ENCODE peak calls at places on chromosome 6, in nine cellular contexts. One of them, this sample, is unnamed.

GRCh38 chr6:13573669-13574110 is 711 bp upstream of the SIRT5 start:
- DNase-seq in psoas muscle: peak
- DNase-seq in IMR-90: peak
- DNase-seq in lower leg skin: no peak
- DNase-seq in AG04450: no peak
- DNase-seq in HepG2: peak
- DNase-seq in pancreas: peak
- DNase-seq in bronchial epithelial cell: peak
- DNase-seq in GM13976: no peak
- DNase-seq in this sample: peak

GRCh38 chr6:118709859-118710350 is 58.5 kb upstream of the CEP85L start:
- DNase-seq in AG04450: peak
- DNase-seq in psoas muscle: no peak
- DNase-seq in IMR-90: peak
- DNase-seq in GM13976: peak
- DNase-seq in bronchial epithelial cell: peak
- DNase-seq in lower leg skin: no peak
- DNase-seq in pancreas: no peak
- DNase-seq in HepG2: no peak
- DNase-seq in this sample: peak

GRCh38 chr6:159979136-159979874 is 10.4 kb downstream of the IGF2R start:
- DNase-seq in psoas muscle: peak
- DNase-seq in IMR-90: peak
- DNase-seq in pancreas: no peak
- DNase-seq in GM13976: peak
- DNase-seq in bronchial epithelial cell: peak
- DNase-seq in AG04450: no peak
- DNase-seq in lower leg skin: no peak
- DNase-seq in HepG2: peak
- DNase-seq in this sample: peak

GRCh38 chr6:140388141-140388802 is 1013.8 kb upstream of the CITED2 start:
- DNase-seq in bronchial epithelial cell: peak
- DNase-seq in IMR-90: peak
- DNase-seq in lower leg skin: no peak
- DNase-seq in GM13976: no peak
- DNase-seq in AG04450: no peak
- DNase-seq in pancreas: no peak
- DNase-seq in psoas muscle: no peak
- DNase-seq in HepG2: peak
- DNase-seq in this sample: no peak

GRCh38 chr6:132188865-132189264 is 212.4 kb downstream of the MOXD1 start:
- DNase-seq in HepG2: no peak
- DNase-seq in GM13976: no peak
- DNase-seq in bronchial epithelial cell: peak
- DNase-seq in AG04450: no peak
- DNase-seq in IMR-90: peak
- DNase-seq in psoas muscle: no peak
- DNase-seq in lower leg skin: no peak
- DNase-seq in pancreas: no peak
- DNase-seq in this sample: peak

GRCh38 chr6:50995036-50995435 is 176.4 kb downstream of the TFAP2B start:
- DNase-seq in lower leg skin: no peak
- DNase-seq in AG04450: no peak
- DNase-seq in GM13976: no peak
- DNase-seq in HepG2: no peak
- DNase-seq in bronchial epithelial cell: no peak
- DNase-seq in pancreas: no peak
- DNase-seq in IMR-90: no peak
- DNase-seq in psoas muscle: no peak
- DNase-seq in this sample: no peak

GRCh38 chr6:166952567-166953464 is 3.5 kb downstream of the RNASET2 start:
- DNase-seq in GM13976: no peak
- DNase-seq in psoas muscle: no peak
- DNase-seq in bronchial epithelial cell: no peak
- DNase-seq in lower leg skin: no peak
- DNase-seq in AG04450: no peak
- DNase-seq in IMR-90: no peak
- DNase-seq in HepG2: no peak
- DNase-seq in pancreas: no peak
- DNase-seq in this sample: no peak

GRCh38 chr6:56938634-56939294 is 16.1 kb upstream of the BEND6 start:
- DNase-seq in GM13976: no peak
- DNase-seq in AG04450: peak
- DNase-seq in HepG2: peak
- DNase-seq in lower leg skin: no peak
- DNase-seq in IMR-90: peak
- DNase-seq in psoas muscle: peak
- DNase-seq in pancreas: no peak
- DNase-seq in bronchial epithelial cell: peak
- DNase-seq in this sample: peak

GRCh38 chr6:106128981-106129761 is 43.0 kb downstream of the PRDM1 start:
- DNase-seq in psoas muscle: no peak
- DNase-seq in IMR-90: peak
- DNase-seq in bronchial epithelial cell: peak
- DNase-seq in HepG2: no peak
- DNase-seq in pancreas: no peak
- DNase-seq in AG04450: peak
- DNase-seq in lower leg skin: no peak
- DNase-seq in GM13976: no peak
- DNase-seq in this sample: peak

GRCh38 chr6:42722497-42722896 is at the start of gene PRPH2:
- DNase-seq in GM13976: no peak
- DNase-seq in HepG2: no peak
- DNase-seq in IMR-90: no peak
- DNase-seq in AG04450: no peak
- DNase-seq in psoas muscle: no peak
- DNase-seq in pancreas: no peak
- DNase-seq in bronchial epithelial cell: no peak
- DNase-seq in lower leg skin: no peak
- DNase-seq in this sample: no peak

GRCh38 chr6:151026021-151026663 is 160.6 kb downstream of the MTHFD1L start:
- DNase-seq in IMR-90: no peak
- DNase-seq in lower leg skin: no peak
- DNase-seq in psoas muscle: no peak
- DNase-seq in bronchial epithelial cell: no peak
- DNase-seq in GM13976: no peak
- DNase-seq in HepG2: no peak
- DNase-seq in pancreas: no peak
- DNase-seq in AG04450: no peak
- DNase-seq in this sample: no peak

GRCh38 chr6:47680056-47680455 is 18.3 kb upstream of the ADGRF4 start:
- DNase-seq in GM13976: no peak
- DNase-seq in HepG2: no peak
- DNase-seq in AG04450: no peak
- DNase-seq in psoas muscle: no peak
- DNase-seq in bronchial epithelial cell: peak
- DNase-seq in lower leg skin: no peak
- DNase-seq in IMR-90: no peak
- DNase-seq in pancreas: no peak
- DNase-seq in this sample: no peak

GRCh38 chr6:164086326-164086887 is 671.9 kb downstream of the QKI start:
- DNase-seq in bronchial epithelial cell: no peak
- DNase-seq in HepG2: no peak
- DNase-seq in pancreas: no peak
- DNase-seq in IMR-90: no peak
- DNase-seq in psoas muscle: no peak
- DNase-seq in lower leg skin: no peak
- DNase-seq in GM13976: no peak
- DNase-seq in AG04450: no peak
- DNase-seq in this sample: no peak

GRCh38 chr6:138454976-138455706 is 44.2 kb downstream of the NHSL1 start:
- DNase-seq in lower leg skin: no peak
- DNase-seq in HepG2: no peak
- DNase-seq in AG04450: no peak
- DNase-seq in GM13976: no peak
- DNase-seq in psoas muscle: no peak
- DNase-seq in bronchial epithelial cell: peak
- DNase-seq in IMR-90: no peak
- DNase-seq in pancreas: no peak
- DNase-seq in this sample: no peak

GRCh38 chr6:67331304-67331703 is 1303.8 kb upstream of the ADGRB3 start:
- DNase-seq in HepG2: no peak
- DNase-seq in lower leg skin: no peak
- DNase-seq in pancreas: no peak
- DNase-seq in GM13976: no peak
- DNase-seq in psoas muscle: no peak
- DNase-seq in IMR-90: no peak
- DNase-seq in bronchial epithelial cell: no peak
- DNase-seq in AG04450: no peak
- DNase-seq in this sample: peak

GRCh38 chr6:43702522-43703440 is 15.2 kb upstream of the MRPS18A start:
- DNase-seq in pancreas: peak
- DNase-seq in IMR-90: peak
- DNase-seq in HepG2: peak
- DNase-seq in AG04450: peak
- DNase-seq in GM13976: no peak
- DNase-seq in bronchial epithelial cell: peak
- DNase-seq in psoas muscle: peak
- DNase-seq in lower leg skin: peak
- DNase-seq in this sample: peak

GRCh38 chr6:158642097-158642601 is 2.4 kb downstream of the DYNLT1 start:
- DNase-seq in lower leg skin: no peak
- DNase-seq in pancreas: peak
- DNase-seq in AG04450: peak
- DNase-seq in IMR-90: peak
- DNase-seq in psoas muscle: peak
- DNase-seq in HepG2: no peak
- DNase-seq in GM13976: no peak
- DNase-seq in bronchial epithelial cell: peak
- DNase-seq in this sample: peak

GRCh38 chr6:158666637-158667359 is 16.9 kb downstream of the SYTL3 start:
- DNase-seq in bronchial epithelial cell: peak
- DNase-seq in lower leg skin: no peak
- DNase-seq in AG04450: no peak
- DNase-seq in IMR-90: peak
- DNase-seq in pancreas: no peak
- DNase-seq in HepG2: no peak
- DNase-seq in psoas muscle: no peak
- DNase-seq in GM13976: peak
- DNase-seq in this sample: peak

GRCh38 chr6:136822051-136822378 is 377 bp upstream of the PEX7 start:
- DNase-seq in bronchial epithelial cell: no peak
- DNase-seq in AG04450: no peak
- DNase-seq in lower leg skin: no peak
- DNase-seq in pancreas: peak
- DNase-seq in GM13976: no peak
- DNase-seq in IMR-90: peak
- DNase-seq in psoas muscle: peak
- DNase-seq in HepG2: no peak
- DNase-seq in this sample: no peak

GRCh38 chr6:33312361-33313104 is 1.3 kb downstream of the TAPBP start:
- DNase-seq in lower leg skin: peak
- DNase-seq in HepG2: peak
- DNase-seq in bronchial epithelial cell: peak
- DNase-seq in pancreas: peak
- DNase-seq in GM13976: peak
- DNase-seq in IMR-90: peak
- DNase-seq in psoas muscle: peak
- DNase-seq in AG04450: no peak
- DNase-seq in this sample: peak

GRCh38 chr6:89819336-89820130 is at the start of gene MDN1:
- DNase-seq in bronchial epithelial cell: peak
- DNase-seq in lower leg skin: peak
- DNase-seq in GM13976: peak
- DNase-seq in pancreas: peak
- DNase-seq in IMR-90: peak
- DNase-seq in HepG2: peak
- DNase-seq in psoas muscle: peak
- DNase-seq in AG04450: peak
- DNase-seq in this sample: peak
- TF ChIP-seq CTCF in bronchial epithelial cell: no peak
- TF ChIP-seq CTCF in lower leg skin: no peak
- TF ChIP-seq CTCF in GM13976: no peak
- TF ChIP-seq CTCF in pancreas: no peak
- TF ChIP-seq CTCF in IMR-90: no peak
- TF ChIP-seq CTCF in HepG2: no peak
- TF ChIP-seq CTCF in psoas muscle: no peak
- TF ChIP-seq CTCF in AG04450: no peak
- TF ChIP-seq CTCF in this sample: no peak

GRCh38 chr6:161557333-161558107 is 283.7 kb upstream of the AGPAT4 start:
- DNase-seq in GM13976: no peak
- DNase-seq in pancreas: no peak
- DNase-seq in psoas muscle: no peak
- DNase-seq in IMR-90: no peak
- DNase-seq in AG04450: no peak
- DNase-seq in HepG2: no peak
- DNase-seq in lower leg skin: no peak
- DNase-seq in bronchial epithelial cell: no peak
- DNase-seq in this sample: no peak
- TF ChIP-seq CTCF in GM13976: no peak
- TF ChIP-seq CTCF in pancreas: no peak
- TF ChIP-seq CTCF in psoas muscle: no peak
- TF ChIP-seq CTCF in IMR-90: no peak
- TF ChIP-seq CTCF in AG04450: no peak
- TF ChIP-seq CTCF in HepG2: no peak
- TF ChIP-seq CTCF in lower leg skin: no peak
- TF ChIP-seq CTCF in bronchial epithelial cell: no peak
- TF ChIP-seq CTCF in this sample: no peak

GRCh38 chr6:143536866-143537691 is 25.6 kb upstream of the FUCA2 start:
- DNase-seq in GM13976: peak
- DNase-seq in psoas muscle: peak
- DNase-seq in bronchial epithelial cell: peak
- DNase-seq in lower leg skin: peak
- DNase-seq in IMR-90: peak
- DNase-seq in AG04450: no peak
- DNase-seq in pancreas: peak
- DNase-seq in HepG2: peak
- DNase-seq in this sample: peak
- TF ChIP-seq CTCF in GM13976: peak
- TF ChIP-seq CTCF in psoas muscle: peak
- TF ChIP-seq CTCF in bronchial epithelial cell: peak
- TF ChIP-seq CTCF in lower leg skin: no peak
- TF ChIP-seq CTCF in IMR-90: peak
- TF ChIP-seq CTCF in AG04450: peak
- TF ChIP-seq CTCF in pancreas: peak
- TF ChIP-seq CTCF in HepG2: peak
- TF ChIP-seq CTCF in this sample: peak

GRCh38 chr6:135149376-135149775 is 31.7 kb upstream of the MYB start:
- DNase-seq in lower leg skin: no peak
- DNase-seq in AG04450: no peak
- DNase-seq in GM13976: no peak
- DNase-seq in pancreas: no peak
- DNase-seq in IMR-90: no peak
- DNase-seq in HepG2: no peak
- DNase-seq in bronchial epithelial cell: no peak
- DNase-seq in psoas muscle: no peak
- DNase-seq in this sample: no peak
- TF ChIP-seq CTCF in lower leg skin: no peak
- TF ChIP-seq CTCF in AG04450: no peak
- TF ChIP-seq CTCF in GM13976: no peak
- TF ChIP-seq CTCF in pancreas: no peak
- TF ChIP-seq CTCF in IMR-90: no peak
- TF ChIP-seq CTCF in HepG2: no peak
- TF ChIP-seq CTCF in bronchial epithelial cell: no peak
- TF ChIP-seq CTCF in psoas muscle: no peak
- TF ChIP-seq CTCF in this sample: no peak

GRCh38 chr6:162753775-162754174 is 26.0 kb downstream of the PACRG start:
- DNase-seq in psoas muscle: no peak
- DNase-seq in bronchial epithelial cell: no peak
- DNase-seq in HepG2: no peak
- DNase-seq in pancreas: no peak
- DNase-seq in GM13976: no peak
- DNase-seq in AG04450: no peak
- DNase-seq in IMR-90: no peak
- DNase-seq in lower leg skin: no peak
- DNase-seq in this sample: no peak
- TF ChIP-seq CTCF in psoas muscle: no peak
- TF ChIP-seq CTCF in bronchial epithelial cell: no peak
- TF ChIP-seq CTCF in HepG2: no peak
- TF ChIP-seq CTCF in pancreas: no peak
- TF ChIP-seq CTCF in GM13976: no peak
- TF ChIP-seq CTCF in AG04450: no peak
- TF ChIP-seq CTCF in IMR-90: no peak
- TF ChIP-seq CTCF in lower leg skin: no peak
- TF ChIP-seq CTCF in this sample: no peak

This sample was measured in fibroblast of pulmonary artery.